ENCODE peak calls at places on chromosomes 11 and 22, in seven cellular contexts. P is HFFc6; M is AG08395; C is CD4-positive, alpha-beta memory T cell; Z is lung microvascular endothelial cell; R is choroid plexus epithelial cell; E is kidney. I is an unnamed sample.

GRCh38 chr11:4443479-4443878 is 5.6 kb upstream of the OR52K2 start:
- DNase-seq in P (no peak), M (no peak), C (no peak), Z (no peak), R (no peak), E (no peak), I (no peak)

GRCh38 chr11:5815534-5815933 is 6.8 kb downstream of the OR52N2 start:
- DNase-seq in P (no peak), M (no peak), C (no peak), Z (no peak), R (no peak), E (no peak), I (no peak)

GRCh38 chr11:70509476-70509875 is 111.1 kb downstream of the CTTN start:
- DNase-seq in P (no peak), M (no peak), C (no peak), Z (no peak), R (no peak), E (peak; percentile 28), I (no peak)

GRCh38 chr11:72574046-72574445 is 100.2 kb downstream of the PDE2A start:
- DNase-seq in P (no peak), M (no peak), C (no peak), Z (no peak), R (no peak), E (no peak), I (no peak)

GRCh38 chr11:783581-784015 is 6.3 kb downstream of the CEND1 start:
- DNase-seq in P (peak; percentile 74), M (peak; percentile 81), C (no peak), Z (peak; percentile 82), R (peak; percentile 81), E (peak; percentile 93), I (peak; percentile 62)

GRCh38 chr22:37386441-37386840 is 40.8 kb downstream of the ELFN2 start:
- DNase-seq in P (no peak), M (no peak), C (no peak), Z (no peak), R (no peak), E (no peak), I (no peak)

GRCh38 chr22:46085831-46086576 is 64.3 kb upstream of the PPARA start:
- DNase-seq in P (no peak), M (peak; percentile 82), C (no peak), Z (no peak), R (no peak), E (peak; percentile 95), I (no peak)

GRCh38 chr22:21943571-21944448 is 8.8 kb downstream of the PPM1F start:
- DNase-seq in P (no peak), M (no peak), C (no peak), Z (peak; percentile 38), R (no peak), E (no peak), I (no peak)

GRCh38 chr11:99419991-99420390 is 399.2 kb downstream of the CNTN5 start:
- DNase-seq in P (no peak), M (no peak), C (no peak), Z (no peak), R (peak; percentile 39), E (no peak), I (peak; percentile 29)

GRCh38 chr11:1199689-1200610 is 22.9 kb upstream of the MUC5B start:
- DNase-seq in P (no peak), M (no peak), C (no peak), Z (no peak), R (no peak), E (peak; percentile 68), I (no peak)

GRCh38 chr11:10005955-10006525 is 288.0 kb downstream of the SBF2 start:
- DNase-seq in P (no peak), M (no peak), C (no peak), Z (peak; percentile 16), R (no peak), E (no peak), I (no peak)